ENCODE peak calls at places on chromosomes 3 and 15, in five cellular contexts. Z is BJ, G is cardiac muscle cell, R is neural crest cell, N is AG04450. D is an unnamed sample.
A peak's percentile ranks its signal among the peaks of the same experiment; 100 is the strongest.

GRCh38 chr15:93913871-93914270 is 317.5 kb upstream of the MCTP2 start:
- DNase-seq in Z (no peak), G (no peak), R (no peak), N (no peak), D (no peak)

GRCh38 chr3:41356775-41357174 is 157.5 kb downstream of the CTNNB1 start:
- DNase-seq in Z (no peak), G (no peak), R (no peak), N (no peak), D (no peak)

GRCh38 chr15:78298983-78299301 is 467 bp downstream of the SKIC8 start:
- DNase-seq in Z (no peak), G (peak; percentile 27), R (no peak), N (no peak), D (no peak)

GRCh38 chr3:23859012-23859743 is 53.4 kb downstream of the UBE2E1 start:
- DNase-seq in Z (no peak), G (no peak), R (no peak), N (no peak), D (no peak)

GRCh38 chr3:189947948-189948723 is 172.6 kb downstream of the P3H2 start:
- DNase-seq in Z (no peak), G (peak; percentile 12), R (no peak), N (no peak), D (peak; percentile 34)

GRCh38 chr3:188227442-188227841 is 73.5 kb downstream of the LPP start:
- DNase-seq in Z (no peak), G (no peak), R (no peak), N (no peak), D (no peak)

GRCh38 chr3:152718810-152719209 is 116.1 kb upstream of the P2RY1 start:
- DNase-seq in Z (no peak), G (no peak), R (no peak), N (no peak), D (no peak)

GRCh38 chr3:195556390-195556789 is 13.3 kb upstream of the PPP1R2 start:
- DNase-seq in Z (no peak), G (peak; percentile 47), R (peak; percentile 12), N (no peak), D (peak; percentile 32)

GRCh38 chr3:124174463-124174862 is 182.5 kb upstream of the ROPN1 start:
- DNase-seq in Z (no peak), G (peak; percentile 33), R (no peak), N (no peak), D (no peak)

GRCh38 chr3:132983143-132983770 is 54.9 kb upstream of the TMEM108 start:
- DNase-seq in Z (no peak), G (no peak), R (no peak), N (no peak), D (no peak)

GRCh38 chr15:40050788-40051615 is 12.0 kb upstream of the SRP14 start:
- DNase-seq in Z (no peak), G (no peak), R (no peak), N (no peak), D (no peak)

GRCh38 chr3:49098429-49098828 is 4.6 kb upstream of the QRICH1 start:
- DNase-seq in Z (no peak), G (no peak), R (no peak), N (no peak), D (no peak)

GRCh38 chr3:127595303-127595702 is 2.9 kb upstream of the MCM2 start:
- DNase-seq in Z (no peak), G (no peak), R (no peak), N (no peak), D (no peak)

GRCh38 chr15:63446260-63446659 is 58.1 kb upstream of the USP3 start:
- DNase-seq in Z (no peak), G (no peak), R (no peak), N (no peak), D (no peak)

GRCh38 chr15:51907136-51907862 is 64.3 kb downstream of the LEO1 start:
- DNase-seq in Z (peak; percentile 40), G (no peak), R (no peak), N (no peak), D (no peak)

GRCh38 chr3:143808999-143809700 is 39.1 kb downstream of the SLC9A9 start:
- DNase-seq in Z (no peak), G (no peak), R (no peak), N (peak; percentile 32), D (no peak)

GRCh38 chr15:56977232-56977631 is 58.8 kb downstream of the TCF12 start:
- DNase-seq in Z (no peak), G (no peak), R (no peak), N (no peak), D (no peak)

GRCh38 chr3:53225651-53226050 is 30.2 kb downstream of the TKT start:
- DNase-seq in Z (no peak), G (no peak), R (no peak), N (no peak), D (no peak)

GRCh38 chr15:90654233-90655124 is 62.7 kb upstream of the BLM start:
- DNase-seq in Z (no peak), G (no peak), R (no peak), N (no peak), D (no peak)

GRCh38 chr3:128482175-128482856 is 10.7 kb downstream of the GATA2 start:
- DNase-seq in Z (no peak), G (no peak), R (no peak), N (no peak), D (no peak)

GRCh38 chr15:64009798-64010241 is 36.5 kb downstream of the DAPK2 start:
- DNase-seq in Z (no peak), G (no peak), R (no peak), N (no peak), D (no peak)

GRCh38 chr15:92848852-92849598 is 51.1 kb upstream of the CHD2 start:
- DNase-seq in Z (no peak), G (no peak), R (no peak), N (peak; percentile 70), D (no peak)

GRCh38 chr15:89662893-89663673 is 7.8 kb upstream of the KIF7 start:
- DNase-seq in Z (peak; percentile 83), G (no peak), R (no peak), N (peak; percentile 72), D (peak; percentile 32)

GRCh38 chr15:31457631-31458526 is 131.2 kb downstream of the KLF13 start:
- DNase-seq in Z (peak; percentile 62), G (no peak), R (no peak), N (peak; percentile 59), D (no peak)

GRCh38 chr3:183275418-183275817 is 22.4 kb downstream of the B3GNT5 start:
- DNase-seq in Z (no peak), G (no peak), R (no peak), N (no peak), D (no peak)

GRCh38 chr3:14503706-14504065 is 36.5 kb downstream of the GRIP2 start:
- DNase-seq in Z (no peak), G (no peak), R (no peak), N (no peak), D (no peak)

GRCh38 chr3:179410999-179411398 is 40.3 kb downstream of the GNB4 start:
- DNase-seq in Z (no peak), G (no peak), R (no peak), N (no peak), D (no peak)

GRCh38 chr3:72186485-72186864 is 401.5 kb upstream of the PROK2 start:
- DNase-seq in Z (no peak), G (no peak), R (no peak), N (no peak), D (no peak)

GRCh38 chr15:91861223-91861622 is 7.7 kb downstream of the SLCO3A1 start:
- DNase-seq in Z (no peak), G (no peak), R (no peak), N (no peak), D (no peak)

GRCh38 chr3:108235290-108235689 is 13.1 kb upstream of the IFT57 start:
- DNase-seq in Z (no peak), G (no peak), R (no peak), N (no peak), D (no peak)

GRCh38 chr3:88005066-88005465 is 53.7 kb downstream of the CGGBP1 start:
- DNase-seq in Z (peak; percentile 1), G (peak; percentile 12), R (no peak), N (no peak), D (no peak)

GRCh38 chr15:33160054-33160453 is 34.5 kb downstream of the FMN1 start:
- DNase-seq in Z (no peak), G (no peak), R (no peak), N (no peak), D (no peak)

DNA sequence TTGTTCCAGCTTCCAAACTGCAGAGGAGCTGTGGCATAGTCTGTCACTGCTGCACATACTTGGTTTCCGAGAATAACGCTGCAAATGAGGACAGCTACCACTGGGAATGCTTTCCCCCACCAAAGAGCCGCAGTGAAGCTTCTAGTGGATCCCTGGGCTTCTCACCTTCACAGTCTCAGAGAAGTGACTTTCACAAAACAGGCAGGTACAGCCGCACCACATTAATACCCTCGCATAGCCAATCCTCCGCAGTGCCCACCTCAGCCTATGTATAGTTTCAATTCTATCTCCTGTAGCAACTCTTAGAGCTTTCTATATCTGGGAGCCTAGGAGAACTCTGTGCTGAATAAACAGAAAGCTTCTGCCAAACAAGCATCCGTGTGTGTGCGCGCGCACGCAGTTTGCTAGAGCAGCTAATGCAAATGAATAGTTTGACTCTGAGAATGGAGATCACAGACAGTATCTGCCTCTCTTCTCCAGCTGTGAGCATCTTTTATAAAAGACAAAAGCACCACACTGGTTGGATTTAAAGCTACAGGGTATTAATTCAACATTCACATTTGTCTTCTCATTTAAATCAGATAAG is 81.9 kb upstream of the PLXND1 start:
- DNase-seq in Z (no peak), G (peak; percentile 65), R (peak; percentile 57), N (no peak), D (peak; percentile 30)
- TF ChIP-seq CTCF in Z (no peak), G (no peak), R (no peak), N (no peak), D (no peak)

DNA sequence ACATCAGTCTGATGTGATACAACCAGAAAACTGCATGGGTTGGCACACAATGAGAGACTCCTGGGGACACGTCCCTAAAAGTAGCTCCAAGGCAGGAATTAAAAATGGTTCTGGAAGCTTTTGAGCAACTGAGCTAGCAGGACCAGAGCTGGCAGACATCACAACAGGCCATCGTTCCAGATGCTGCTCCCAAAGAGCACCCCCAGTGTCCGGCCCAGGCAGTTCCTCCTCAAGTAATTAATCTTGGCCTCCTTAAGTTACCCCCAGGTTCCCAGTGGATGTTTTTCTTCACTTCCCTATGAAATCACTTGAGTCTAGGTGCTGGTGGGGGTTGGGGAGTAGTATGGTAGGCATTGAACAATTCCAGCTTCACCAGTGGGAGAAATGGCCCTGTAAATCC is 711.6 kb downstream of the MECOM start:
- DNase-seq in Z (no peak), G (no peak), R (no peak), N (no peak), D (no peak)
- TF ChIP-seq CTCF in Z (no peak), G (no peak), R (no peak), N (no peak), D (no peak)

GRCh38 chr3:102224171-102224570 is 210.6 kb upstream of the ZPLD1 start:
- DNase-seq in Z (no peak), G (no peak), R (no peak), N (no peak), D (peak; percentile 19)
- TF ChIP-seq CTCF in Z (peak; percentile 44), G (peak; percentile 37), R (no peak), N (peak; percentile 46), D (no peak)

DNA sequence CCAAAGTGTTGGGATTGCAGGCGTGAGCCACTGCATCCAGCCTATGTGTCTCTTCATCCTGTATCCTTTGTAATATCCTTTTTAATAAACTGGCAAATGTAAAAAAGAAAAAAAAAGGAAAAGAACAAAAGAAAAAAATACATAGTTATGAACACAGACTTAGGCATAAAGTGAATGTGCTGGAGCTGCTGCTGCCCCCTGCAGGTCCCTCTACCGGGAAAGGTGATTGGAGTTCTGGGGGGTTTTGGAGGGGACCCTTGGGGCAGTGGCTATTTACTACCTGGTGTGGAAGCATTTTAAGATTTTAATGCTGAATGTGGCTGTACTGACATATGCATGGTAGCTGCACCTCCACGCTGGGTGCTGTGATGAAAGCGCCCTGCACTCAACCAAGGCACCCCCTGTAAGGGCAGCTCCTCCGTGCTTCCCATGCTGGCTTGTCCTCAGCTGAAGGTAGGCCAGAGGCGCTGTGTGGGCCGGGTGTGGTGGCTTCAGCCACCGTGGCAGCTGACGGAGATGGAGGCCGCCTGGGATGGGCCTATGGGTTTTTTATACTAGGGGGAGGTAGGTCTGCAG is 49.9 kb downstream of the RPLP1 start:
- DNase-seq in Z (no peak), G (no peak), R (no peak), N (no peak), D (no peak)
- TF ChIP-seq CTCF in Z (peak; percentile 21), G (peak; percentile 41), R (peak; percentile 25), N (peak; percentile 20), D (no peak)